ENCODE peak calls at places on chromosomes 3 and 15, in five cellular contexts. M is DMS79, P is KG1, N is NCI-H1694 treated with DMSO at 0.1 percent for 48 hours, V is left kidney. Z is an unnamed sample.

GRCh38 chr3:1971780-1972179 is 126.9 kb upstream of the CNTN4 start:
- DNase-seq in M (no peak), P (no peak), N (no peak), V (no peak), Z (no peak)

GRCh38 chr15:32834156-32834555 is 116.4 kb downstream of the GREM1 start:
- DNase-seq in M (no peak), P (no peak), N (no peak), V (no peak), Z (no peak)

GRCh38 chr15:45521596-45522167 is 873 bp downstream of the SLC30A4 start:
- DNase-seq in M (no peak), P (no peak), N (no peak), V (no peak), Z (no peak)

GRCh38 chr3:159620873-159621272 is 367.8 kb upstream of the IL12A start:
- DNase-seq in M (no peak), P (no peak), N (no peak), V (no peak), Z (no peak)

GRCh38 chr3:159919873-159920272 is 68.8 kb upstream of the IL12A start:
- DNase-seq in M (no peak), P (no peak), N (no peak), V (no peak), Z (no peak)

GRCh38 chr3:113606539-113607218 is 74.3 kb downstream of the SIDT1 start:
- DNase-seq in M (no peak), P (peak; percentile 55), N (no peak), V (no peak), Z (no peak)

GRCh38 chr15:90884719-90885431 is 571 bp downstream of the FES start:
- DNase-seq in M (no peak), P (no peak), N (no peak), V (no peak), Z (no peak)

GRCh38 chr15:39747326-39747725 is 35.3 kb downstream of the FSIP1 start:
- DNase-seq in M (no peak), P (no peak), N (no peak), V (no peak), Z (no peak)

GRCh38 chr3:152037953-152038352 is 164.5 kb downstream of the SUCNR1 start:
- DNase-seq in M (no peak), P (no peak), N (no peak), V (no peak), Z (no peak)

GRCh38 chr3:193129607-193130006 is 111.4 kb upstream of the PLAAT1 start:
- DNase-seq in M (no peak), P (no peak), N (no peak), V (peak; percentile 10), Z (no peak)

GRCh38 chr3:69740103-69741021 is 1.1 kb downstream of the MITF start:
- DNase-seq in M (no peak), P (no peak), N (no peak), V (peak; percentile 71), Z (no peak)

GRCh38 chr3:7166460-7166859 is 305.5 kb downstream of the GRM7 start:
- DNase-seq in M (no peak), P (no peak), N (peak; percentile 59), V (no peak), Z (no peak)

GRCh38 chr3:45677045-45677436 is 12.2 kb upstream of the SACM1L start:
- DNase-seq in M (no peak), P (peak; percentile 50), N (no peak), V (peak; percentile 24), Z (no peak)

GRCh38 chr15:76983588-76984379 is 11.1 kb upstream of the PSTPIP1 start:
- DNase-seq in M (no peak), P (no peak), N (no peak), V (peak; percentile 71), Z (no peak)

GRCh38 chr3:61943975-61944374 is 382.6 kb downstream of the PTPRG start:
- DNase-seq in M (no peak), P (no peak), N (no peak), V (no peak), Z (no peak)

GRCh38 chr3:69948246-69948862 is 51.2 kb upstream of the SAMMSON start:
- DNase-seq in M (no peak), P (peak; percentile 5), N (peak; percentile 0), V (peak; percentile 72), Z (peak; percentile 23)

GRCh38 chr15:31597466-31597865 is 270.8 kb downstream of the KLF13 start:
- DNase-seq in M (no peak), P (no peak), N (no peak), V (no peak), Z (no peak)

GRCh38 chr3:43296565-43296964 is 10.2 kb downstream of the SNRK start:
- DNase-seq in M (no peak), P (peak; percentile 45), N (no peak), V (no peak), Z (no peak)

GRCh38 chr15:29812384-29812694 is 9.9 kb downstream of the TJP1 start:
- DNase-seq in M (no peak), P (no peak), N (no peak), V (no peak), Z (no peak)

GRCh38 chr3:5479229-5479799 is 291.8 kb downstream of the EDEM1 start:
- DNase-seq in M (no peak), P (no peak), N (no peak), V (no peak), Z (no peak)

GRCh38 chr3:148150141-148150540 is 547.6 kb upstream of the AGTR1 start:
- DNase-seq in M (no peak), P (no peak), N (no peak), V (no peak), Z (no peak)

GRCh38 chr3:5022966-5023776 is 43.9 kb downstream of the BHLHE40 start:
- DNase-seq in M (no peak), P (no peak), N (no peak), V (peak; percentile 42), Z (peak; percentile 80)

GRCh38 chr3:71045917-71046282 is 537.6 kb downstream of the FOXP1 start:
- DNase-seq in M (no peak), P (no peak), N (no peak), V (no peak), Z (no peak)

GRCh38 chr3:116059421-116060096 is 385.7 kb downstream of the LSAMP start:
- DNase-seq in M (peak; percentile 14), P (no peak), N (no peak), V (peak; percentile 54), Z (no peak)

Z was measured in NCI-H446.